ENCODE peak calls at places on chromosomes 5 and 9, in seven cellular contexts. O, C, W, F, Y, X and V are unnamed samples.

GRCh38 chr9:35553670-35554543 is 51.2 kb upstream of the TESK1 start:
- DNase-seq in O (no peak), C (peak), W (peak), F (peak), Y (peak), X (peak), V (no peak)

GRCh38 chr5:101626572-101626971 is 669.5 kb downstream of the SLCO4C1 start:
- DNase-seq in O (no peak), C (no peak), W (no peak), F (no peak), Y (no peak), X (no peak), V (no peak)

GRCh38 chr5:74334034-74334433 is 306.5 kb downstream of the ENC1 start:
- DNase-seq in O (no peak), C (peak), W (no peak), F (no peak), Y (no peak), X (no peak), V (no peak)

GRCh38 chr5:178330791-178331404 is 98.3 kb upstream of the PHYKPL start:
- DNase-seq in O (no peak), C (no peak), W (no peak), F (no peak), Y (no peak), X (no peak), V (no peak)

GRCh38 chr5:150659360-150660107 is 1.5 kb upstream of the MYOZ3 start:
- DNase-seq in O (peak), C (no peak), W (no peak), F (no peak), Y (no peak), X (no peak), V (peak)

GRCh38 chr5:76104027-76104426 is 20.8 kb downstream of the SV2C start:
- DNase-seq in O (no peak), C (peak), W (peak), F (peak), Y (peak), X (no peak), V (no peak)

GRCh38 chr5:142120247-142120935 is 11.8 kb downstream of the NDFIP1 start:
- DNase-seq in O (no peak), C (no peak), W (no peak), F (no peak), Y (no peak), X (no peak), V (no peak)

GRCh38 chr5:157222506-157223230 is 42.0 kb downstream of the ITK start:
- DNase-seq in O (no peak), C (peak), W (peak), F (peak), Y (peak), X (no peak), V (no peak)

GRCh38 chr9:134733480-134734232 is 92.1 kb downstream of the COL5A1 start:
- DNase-seq in O (no peak), C (no peak), W (no peak), F (no peak), Y (no peak), X (no peak), V (no peak)

GRCh38 chr9:133711428-133712220 is 26.5 kb downstream of the SARDH start:
- DNase-seq in O (no peak), C (no peak), W (no peak), F (peak), Y (peak), X (no peak), V (no peak)

GRCh38 chr5:181053760-181054122 is 13.7 kb downstream of the BTNL9 start:
- DNase-seq in O (no peak), C (no peak), W (no peak), F (no peak), Y (peak), X (no peak), V (no peak)

GRCh38 chr5:33043598-33043997 is 332.5 kb downstream of the NPR3 start:
- DNase-seq in O (no peak), C (no peak), W (no peak), F (no peak), Y (no peak), X (no peak), V (no peak)

GRCh38 chr9:105216440-105217178 is 27.8 kb upstream of the SLC44A1 start:
- DNase-seq in O (no peak), C (peak), W (no peak), F (peak), Y (no peak), X (no peak), V (no peak)

GRCh38 chr9:5667391-5667790 is 38.5 kb downstream of the RIC1 start:
- DNase-seq in O (no peak), C (no peak), W (peak), F (no peak), Y (no peak), X (no peak), V (no peak)

GRCh38 chr9:28926311-28926710 is 1353.0 kb upstream of the C9orf72 start:
- DNase-seq in O (no peak), C (peak), W (no peak), F (no peak), Y (no peak), X (no peak), V (no peak)

GRCh38 chr5:1430121-1430795 is 15.0 kb downstream of the SLC6A3 start:
- DNase-seq in O (peak), C (no peak), W (no peak), F (no peak), Y (no peak), X (no peak), V (peak)